ENCODE peak calls at places on chromosomes 5 and 9, in six cellular contexts. One of them, this sample, is unnamed.

GRCh38 chr5:157198277-157199058 is 17.8 kb downstream of the ITK start:
- DNase-seq in upper lobe of right lung: no peak
- DNase-seq in NCI-H1092: no peak
- DNase-seq in CD8-positive, alpha-beta memory T cell: peak; percentile 51
- DNase-seq in ELR: no peak
- DNase-seq in HCT116: no peak
- DNase-seq in this sample: no peak

GRCh38 chr9:113993838-113994540 is 84.1 kb downstream of the AMBP start:
- DNase-seq in HCT116: no peak
- DNase-seq in upper lobe of right lung: peak; percentile 89
- DNase-seq in NCI-H1092: peak; percentile 95
- DNase-seq in CD8-positive, alpha-beta memory T cell: no peak
- DNase-seq in ELR: no peak
- DNase-seq in this sample: peak; percentile 95

GRCh38 chr5:118548761-118549160 is 439.6 kb downstream of the DTWD2 start:
- DNase-seq in upper lobe of right lung: no peak
- DNase-seq in HCT116: no peak
- DNase-seq in NCI-H1092: no peak
- DNase-seq in CD8-positive, alpha-beta memory T cell: no peak
- DNase-seq in ELR: no peak
- DNase-seq in this sample: no peak

GRCh38 chr5:172775326-172776234 is 4.6 kb upstream of the DUSP1 start:
- DNase-seq in NCI-H1092: no peak
- DNase-seq in HCT116: no peak
- DNase-seq in CD8-positive, alpha-beta memory T cell: no peak
- DNase-seq in ELR: peak; percentile 72
- DNase-seq in upper lobe of right lung: peak; percentile 92
- DNase-seq in this sample: no peak

GRCh38 chr9:14654932-14655331 is 38.3 kb downstream of the ZDHHC21 start:
- DNase-seq in NCI-H1092: no peak
- DNase-seq in HCT116: no peak
- DNase-seq in ELR: no peak
- DNase-seq in upper lobe of right lung: no peak
- DNase-seq in CD8-positive, alpha-beta memory T cell: no peak
- DNase-seq in this sample: no peak

GRCh38 chr5:111733571-111733970 is 23.4 kb downstream of the NREP start:
- DNase-seq in NCI-H1092: no peak
- DNase-seq in upper lobe of right lung: no peak
- DNase-seq in CD8-positive, alpha-beta memory T cell: no peak
- DNase-seq in HCT116: no peak
- DNase-seq in ELR: no peak
- DNase-seq in this sample: no peak

GRCh38 chr9:126343271-126343700 is 16.7 kb downstream of the MVB12B start:
- DNase-seq in ELR: no peak
- DNase-seq in upper lobe of right lung: no peak
- DNase-seq in NCI-H1092: no peak
- DNase-seq in HCT116: no peak
- DNase-seq in CD8-positive, alpha-beta memory T cell: no peak
- DNase-seq in this sample: no peak

GRCh38 chr9:114000671-114001409 is 77.3 kb downstream of the AMBP start:
- DNase-seq in CD8-positive, alpha-beta memory T cell: no peak
- DNase-seq in HCT116: no peak
- DNase-seq in ELR: no peak
- DNase-seq in NCI-H1092: no peak
- DNase-seq in upper lobe of right lung: no peak
- DNase-seq in this sample: no peak

GRCh38 chr5:443239-444151 is 519 bp downstream of the EXOC3 start:
- DNase-seq in NCI-H1092: no peak
- DNase-seq in HCT116: no peak
- DNase-seq in CD8-positive, alpha-beta memory T cell: no peak
- DNase-seq in upper lobe of right lung: peak; percentile 63
- DNase-seq in ELR: no peak
- DNase-seq in this sample: no peak

GRCh38 chr9:78213696-78214095 is 22.2 kb upstream of the CEP78 start:
- DNase-seq in NCI-H1092: no peak
- DNase-seq in HCT116: no peak
- DNase-seq in ELR: peak; percentile 25
- DNase-seq in upper lobe of right lung: no peak
- DNase-seq in CD8-positive, alpha-beta memory T cell: no peak
- DNase-seq in this sample: peak; percentile 50

GRCh38 chr5:17289681-17290619 is 72.5 kb downstream of the BASP1 start:
- DNase-seq in CD8-positive, alpha-beta memory T cell: no peak
- DNase-seq in upper lobe of right lung: no peak
- DNase-seq in ELR: no peak
- DNase-seq in HCT116: no peak
- DNase-seq in NCI-H1092: no peak
- DNase-seq in this sample: no peak

GRCh38 chr5:43227655-43228054 is 35.6 kb downstream of the NIM1K start:
- DNase-seq in NCI-H1092: no peak
- DNase-seq in CD8-positive, alpha-beta memory T cell: no peak
- DNase-seq in ELR: peak; percentile 75
- DNase-seq in upper lobe of right lung: no peak
- DNase-seq in HCT116: peak; percentile 47
- DNase-seq in this sample: peak; percentile 49

GRCh38 chr5:82274343-82275266 is 3.5 kb downstream of the RPS23 start:
- DNase-seq in CD8-positive, alpha-beta memory T cell: no peak
- DNase-seq in HCT116: no peak
- DNase-seq in ELR: peak; percentile 38
- DNase-seq in upper lobe of right lung: no peak
- DNase-seq in NCI-H1092: no peak
- DNase-seq in this sample: no peak

GRCh38 chr5:142806769-142807377 is 36.7 kb downstream of the ARHGAP26 start:
- DNase-seq in upper lobe of right lung: no peak
- DNase-seq in ELR: no peak
- DNase-seq in CD8-positive, alpha-beta memory T cell: no peak
- DNase-seq in HCT116: no peak
- DNase-seq in NCI-H1092: no peak
- DNase-seq in this sample: no peak

GRCh38 chr9:35490155-35490909 is 421 bp downstream of the RUSC2 start:
- DNase-seq in HCT116: no peak
- DNase-seq in upper lobe of right lung: no peak
- DNase-seq in NCI-H1092: peak; percentile 23
- DNase-seq in CD8-positive, alpha-beta memory T cell: no peak
- DNase-seq in ELR: no peak
- DNase-seq in this sample: no peak

GRCh38 chr5:57442080-57442839 is 40.4 kb downstream of the ACTBL2 start:
- DNase-seq in upper lobe of right lung: no peak
- DNase-seq in HCT116: no peak
- DNase-seq in NCI-H1092: no peak
- DNase-seq in CD8-positive, alpha-beta memory T cell: no peak
- DNase-seq in ELR: peak; percentile 63
- DNase-seq in this sample: no peak

GRCh38 chr5:35303152-35303551 is 72.9 kb upstream of the PRLR start:
- DNase-seq in HCT116: no peak
- DNase-seq in ELR: no peak
- DNase-seq in upper lobe of right lung: no peak
- DNase-seq in CD8-positive, alpha-beta memory T cell: no peak
- DNase-seq in NCI-H1092: no peak
- DNase-seq in this sample: no peak

GRCh38 chr9:84170521-84171141 is 169.9 kb downstream of the SLC28A3 start:
- DNase-seq in HCT116: peak; percentile 81
- DNase-seq in upper lobe of right lung: peak; percentile 70
- DNase-seq in ELR: peak; percentile 96
- DNase-seq in CD8-positive, alpha-beta memory T cell: no peak
- DNase-seq in NCI-H1092: peak; percentile 23
- DNase-seq in this sample: peak; percentile 79

GRCh38 chr5:643351-643801 is 31.2 kb downstream of the CEP72 start:
- DNase-seq in CD8-positive, alpha-beta memory T cell: no peak
- DNase-seq in ELR: no peak
- DNase-seq in HCT116: no peak
- DNase-seq in NCI-H1092: no peak
- DNase-seq in upper lobe of right lung: peak; percentile 48
- DNase-seq in this sample: no peak

GRCh38 chr5:172646716-172647285 is 5.7 kb downstream of the NEURL1B start:
- DNase-seq in upper lobe of right lung: peak; percentile 61
- DNase-seq in ELR: peak; percentile 22
- DNase-seq in CD8-positive, alpha-beta memory T cell: no peak
- DNase-seq in HCT116: no peak
- DNase-seq in NCI-H1092: no peak
- DNase-seq in this sample: no peak

GRCh38 chr5:38009754-38010386 is 170.0 kb upstream of the GDNF start:
- DNase-seq in ELR: no peak
- DNase-seq in upper lobe of right lung: no peak
- DNase-seq in HCT116: no peak
- DNase-seq in NCI-H1092: peak; percentile 23
- DNase-seq in CD8-positive, alpha-beta memory T cell: no peak
- DNase-seq in this sample: no peak

GRCh38 chr9:87803166-87803565 is 77.2 kb downstream of the CTSL start:
- DNase-seq in CD8-positive, alpha-beta memory T cell: no peak
- DNase-seq in HCT116: no peak
- DNase-seq in ELR: no peak
- DNase-seq in NCI-H1092: no peak
- DNase-seq in upper lobe of right lung: no peak
- DNase-seq in this sample: no peak

GRCh38 chr9:83511051-83511450 is 27.1 kb downstream of the FRMD3 start:
- DNase-seq in HCT116: no peak
- DNase-seq in ELR: peak; percentile 87
- DNase-seq in upper lobe of right lung: no peak
- DNase-seq in CD8-positive, alpha-beta memory T cell: no peak
- DNase-seq in NCI-H1092: no peak
- DNase-seq in this sample: peak; percentile 86

GRCh38 chr9:33101104-33101951 is 24.9 kb upstream of the SMU1 start:
- DNase-seq in NCI-H1092: no peak
- DNase-seq in HCT116: no peak
- DNase-seq in upper lobe of right lung: no peak
- DNase-seq in CD8-positive, alpha-beta memory T cell: no peak
- DNase-seq in ELR: peak; percentile 68
- DNase-seq in this sample: no peak

GRCh38 chr9:84804948-84805694 is 135.6 kb downstream of the NTRK2 start:
- DNase-seq in HCT116: no peak
- DNase-seq in ELR: no peak
- DNase-seq in NCI-H1092: no peak
- DNase-seq in CD8-positive, alpha-beta memory T cell: no peak
- DNase-seq in upper lobe of right lung: no peak
- DNase-seq in this sample: no peak

GRCh38 chr9:69546265-69546664 is 125.9 kb downstream of the APBA1 start:
- DNase-seq in CD8-positive, alpha-beta memory T cell: no peak
- DNase-seq in ELR: peak; percentile 28
- DNase-seq in NCI-H1092: peak; percentile 33
- DNase-seq in HCT116: peak; percentile 7
- DNase-seq in upper lobe of right lung: no peak
- DNase-seq in this sample: peak; percentile 67

GRCh38 chr5:180390441-180391190 is 37.5 kb upstream of the GFPT2 start:
- DNase-seq in upper lobe of right lung: peak; percentile 52
- DNase-seq in NCI-H1092: no peak
- DNase-seq in HCT116: no peak
- DNase-seq in CD8-positive, alpha-beta memory T cell: no peak
- DNase-seq in ELR: no peak
- DNase-seq in this sample: no peak

GRCh38 chr9:91034521-91034920 is 232.9 kb downstream of the SYK start:
- DNase-seq in CD8-positive, alpha-beta memory T cell: no peak
- DNase-seq in upper lobe of right lung: no peak
- DNase-seq in ELR: no peak
- DNase-seq in NCI-H1092: no peak
- DNase-seq in HCT116: no peak
- DNase-seq in this sample: no peak

GRCh38 chr9:92483896-92484545 is 1.7 kb upstream of the ASPN start:
- DNase-seq in ELR: peak; percentile 54
- DNase-seq in CD8-positive, alpha-beta memory T cell: no peak
- DNase-seq in NCI-H1092: no peak
- DNase-seq in upper lobe of right lung: no peak
- DNase-seq in HCT116: no peak
- DNase-seq in this sample: no peak

GRCh38 chr9:112076814-112077213 is 98.3 kb downstream of the SUSD1 start:
- DNase-seq in upper lobe of right lung: no peak
- DNase-seq in HCT116: no peak
- DNase-seq in NCI-H1092: no peak
- DNase-seq in CD8-positive, alpha-beta memory T cell: no peak
- DNase-seq in ELR: no peak
- DNase-seq in this sample: no peak

GRCh38 chr5:170232786-170233185 is at the start of gene C5orf58:
- DNase-seq in HCT116: no peak
- DNase-seq in ELR: no peak
- DNase-seq in NCI-H1092: no peak
- DNase-seq in CD8-positive, alpha-beta memory T cell: no peak
- DNase-seq in upper lobe of right lung: peak; percentile 62
- DNase-seq in this sample: no peak

GRCh38 chr5:176573564-176574296 is 24.6 kb downstream of the CDHR2 start:
- DNase-seq in CD8-positive, alpha-beta memory T cell: peak; percentile 72
- DNase-seq in ELR: peak; percentile 62
- DNase-seq in HCT116: peak; percentile 32
- DNase-seq in upper lobe of right lung: peak; percentile 85
- DNase-seq in NCI-H1092: no peak
- DNase-seq in this sample: no peak

GRCh38 chr5:151130922-151131891 is 26.4 kb downstream of the ANXA6 start:
- DNase-seq in upper lobe of right lung: no peak
- DNase-seq in NCI-H1092: no peak
- DNase-seq in CD8-positive, alpha-beta memory T cell: no peak
- DNase-seq in ELR: peak; percentile 6
- DNase-seq in HCT116: no peak
- DNase-seq in this sample: no peak

GRCh38 chr5:61311056-61311455 is 21.0 kb upstream of the ZSWIM6 start:
- DNase-seq in ELR: no peak
- DNase-seq in NCI-H1092: no peak
- DNase-seq in CD8-positive, alpha-beta memory T cell: no peak
- DNase-seq in HCT116: no peak
- DNase-seq in upper lobe of right lung: no peak
- DNase-seq in this sample: no peak

GRCh38 chr9:134396825-134397224 is 70.6 kb downstream of the RXRA start:
- DNase-seq in upper lobe of right lung: no peak
- DNase-seq in CD8-positive, alpha-beta memory T cell: peak; percentile 53
- DNase-seq in ELR: no peak
- DNase-seq in NCI-H1092: no peak
- DNase-seq in HCT116: no peak
- DNase-seq in this sample: peak; percentile 59

GRCh38 chr9:87597710-87598200 is 100.1 kb downstream of the DAPK1 start:
- DNase-seq in NCI-H1092: no peak
- DNase-seq in HCT116: no peak
- DNase-seq in ELR: no peak
- DNase-seq in upper lobe of right lung: no peak
- DNase-seq in CD8-positive, alpha-beta memory T cell: no peak
- DNase-seq in this sample: no peak

GRCh38 chr9:37342895-37343294 is 79.6 kb upstream of the GRHPR start:
- DNase-seq in ELR: no peak
- DNase-seq in CD8-positive, alpha-beta memory T cell: no peak
- DNase-seq in upper lobe of right lung: no peak
- DNase-seq in HCT116: no peak
- DNase-seq in NCI-H1092: no peak
- DNase-seq in this sample: no peak